ENCODE peak calls at places on chromosome 14, in five cellular contexts. One of them, this sample, is unnamed.

GRCh38 chr14:93906341-93907329 is 20.5 kb upstream of the FAM181A start:
- DNase-seq in RCC 7860: peak; percentile 3
- DNase-seq in HEK293T: peak; percentile 81
- DNase-seq in right atrium auricular region: no peak
- DNase-seq in immature natural killer cell: peak; percentile 18
- DNase-seq in this sample: peak; percentile 36

GRCh38 chr14:36580856-36581831 is 1.3 kb downstream of the NKX2-8 start:
- DNase-seq in RCC 7860: no peak
- DNase-seq in HEK293T: no peak
- DNase-seq in right atrium auricular region: no peak
- DNase-seq in immature natural killer cell: no peak
- DNase-seq in this sample: no peak

GRCh38 chr14:67187826-67188225 is 1.4 kb upstream of the GARIN2 start:
- DNase-seq in RCC 7860: peak; percentile 69
- DNase-seq in HEK293T: no peak
- DNase-seq in right atrium auricular region: no peak
- DNase-seq in immature natural killer cell: no peak
- DNase-seq in this sample: no peak

GRCh38 chr14:68424443-68425172 is 368.3 kb downstream of the ZFP36L1 start:
- DNase-seq in RCC 7860: no peak
- DNase-seq in HEK293T: no peak
- DNase-seq in right atrium auricular region: no peak
- DNase-seq in immature natural killer cell: no peak
- DNase-seq in this sample: no peak

GRCh38 chr14:69990319-69990718 is 111.1 kb downstream of the SMOC1 start:
- DNase-seq in RCC 7860: no peak
- DNase-seq in HEK293T: no peak
- DNase-seq in right atrium auricular region: no peak
- DNase-seq in immature natural killer cell: no peak
- DNase-seq in this sample: no peak

GRCh38 chr14:71327691-71328090 is 420.4 kb downstream of the PCNX1 start:
- DNase-seq in RCC 7860: no peak
- DNase-seq in HEK293T: no peak
- DNase-seq in right atrium auricular region: no peak
- DNase-seq in immature natural killer cell: no peak
- DNase-seq in this sample: no peak

GRCh38 chr14:99755629-99756603 is 37.3 kb upstream of the EML1 start:
- DNase-seq in RCC 7860: peak; percentile 82
- DNase-seq in HEK293T: no peak
- DNase-seq in right atrium auricular region: peak; percentile 92
- DNase-seq in immature natural killer cell: no peak
- DNase-seq in this sample: no peak

GRCh38 chr14:96059519-96060135 is 20.5 kb downstream of the C14orf132 start:
- DNase-seq in RCC 7860: no peak
- DNase-seq in HEK293T: no peak
- DNase-seq in right atrium auricular region: no peak
- DNase-seq in immature natural killer cell: no peak
- DNase-seq in this sample: no peak

GRCh38 chr14:98112211-98112780 is 1159.7 kb downstream of the BCL11B start:
- DNase-seq in RCC 7860: no peak
- DNase-seq in HEK293T: no peak
- DNase-seq in right atrium auricular region: no peak
- DNase-seq in immature natural killer cell: no peak
- DNase-seq in this sample: no peak